ENCODE peak calls at places on chromosomes 5 and 9, in seven cellular contexts. S, N, A, B, T, R and X are unnamed samples. For H3K27me3 and H3K4me1, the result is how much of the 10 kb centered on the place peaks cover.

GRCh38 chr9:31119882-31120481 is 1264.5 kb upstream of the ACO1 start:
- ATAC-seq in S (no peak), N (no peak), A (peak), B (peak), T (peak), R (peak), X (no peak)

GRCh38 chr9:121651295-121652036 is at the start of gene DAB2IP:
- ATAC-seq in S (no peak), N (peak), A (peak), B (no peak), T (peak), R (peak), X (peak)

GRCh38 chr9:12659220-12659619 is 34.0 kb upstream of the TYRP1 start:
- ATAC-seq in S (no peak), N (no peak), A (no peak), B (no peak), T (no peak), R (no peak), X (no peak)

GRCh38 chr9:94887721-94888120 is 161.2 kb downstream of the AOPEP start:
- ATAC-seq in S (no peak), N (no peak), A (no peak), B (no peak), T (no peak), R (no peak), X (no peak)

GRCh38 chr9:93052791-93053540 is 5.5 kb upstream of the SUSD3 start:
- ATAC-seq in S (no peak), N (no peak), A (peak), B (peak), T (no peak), R (no peak), X (no peak)

GRCh38 chr5:76953551-76954382 is 922 bp downstream of the CRHBP start:
- ATAC-seq in S (no peak), N (no peak), A (peak), B (no peak), T (peak), R (no peak), X (peak)

GRCh38 chr5:60826653-60827052 is 17.4 kb downstream of the ELOVL7 start:
- ATAC-seq in S (no peak), N (no peak), A (no peak), B (no peak), T (no peak), R (no peak), X (no peak)

GRCh38 chr9:3479516-3480352 is 46.1 kb downstream of the RFX3 start:
- ATAC-seq in S (no peak), N (no peak), A (no peak), B (no peak), T (no peak), R (no peak), X (no peak)

GRCh38 chr9:90552317-90552716 is 90.3 kb downstream of the DIRAS2 start:
- ATAC-seq in S (no peak), N (no peak), A (no peak), B (no peak), T (no peak), R (no peak), X (no peak)

GRCh38 chr5:96986450-96986849 is 50.6 kb downstream of the LNPEP start:
- ATAC-seq in S (no peak), N (no peak), A (no peak), B (no peak), T (no peak), R (no peak), X (no peak)

GRCh38 chr9:137156567-137157375 is 13.1 kb downstream of the LRRC26 start:
- ATAC-seq in S (peak), N (peak), A (peak), B (peak), T (peak), R (peak), X (peak)

GRCh38 chr5:143338658-143339366 is 64.7 kb downstream of the NR3C1 start:
- ATAC-seq in S (no peak), N (no peak), A (no peak), B (peak), T (peak), R (no peak), X (no peak)

DNA sequence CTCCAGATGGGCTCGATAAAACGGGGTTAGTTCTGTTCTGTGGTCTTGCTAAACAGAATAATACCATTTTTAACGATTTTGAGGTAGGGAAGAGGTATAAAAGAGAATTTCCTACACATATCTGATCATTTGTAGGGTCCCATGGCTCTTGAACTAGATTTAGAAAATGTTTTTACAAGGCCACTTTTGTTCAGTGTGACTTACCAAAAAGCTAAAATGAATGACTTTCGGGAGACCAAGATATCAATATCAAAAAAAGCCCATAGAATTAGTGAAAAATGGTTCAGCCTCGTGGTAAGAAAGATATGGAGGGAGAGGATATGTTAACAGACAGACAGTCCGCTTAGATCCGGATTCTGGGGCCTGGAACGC is 3.2 kb downstream of the NR2F1-AS1 start:
- ATAC-seq in S (no peak), N (no peak), A (no peak), B (no peak), T (no peak), R (no peak), X (no peak)
- H3K27me3 ChIP-seq in S (half or more), N (under half), A (half or more), B (half or more), T (under half), R (under half), X (under half)

GRCh38 chr9:134374301-134375010 is 48.2 kb downstream of the RXRA start:
- ATAC-seq in S (no peak), N (peak), A (no peak), B (no peak), T (no peak), R (no peak), X (peak)

GRCh38 chr9:134372621-134373267 is 46.5 kb downstream of the RXRA start:
- ATAC-seq in S (peak), N (no peak), A (peak), B (no peak), T (peak), R (peak), X (peak)

GRCh38 chr9:134375011-134375390 is 48.7 kb downstream of the RXRA start:
- ATAC-seq in S (no peak), N (peak), A (peak), B (no peak), T (no peak), R (no peak), X (peak)

GRCh38 chr9:134373269-134373668 is 47.0 kb downstream of the RXRA start:
- ATAC-seq in S (no peak), N (no peak), A (no peak), B (peak), T (no peak), R (no peak), X (no peak)

DNA sequence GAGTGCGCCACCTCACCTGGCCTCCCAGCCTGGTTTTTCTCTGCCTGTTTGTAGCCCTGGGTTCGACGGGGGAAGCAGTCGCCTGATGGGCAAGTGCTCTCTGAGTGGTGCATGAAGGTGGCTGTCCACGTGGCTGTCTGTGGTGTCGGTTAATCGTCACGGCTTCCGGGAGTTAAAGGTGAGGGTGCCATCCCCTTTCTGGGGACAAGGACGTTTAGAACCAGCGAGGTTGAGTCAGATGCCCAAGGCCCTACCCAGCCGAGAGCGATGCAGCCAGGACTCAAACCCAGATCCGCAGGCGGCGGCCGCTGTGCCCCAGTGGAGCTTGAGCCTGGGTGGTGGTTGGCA is 47.7 kb downstream of the RXRA start:
- ATAC-seq in S (no peak), N (no peak), A (no peak), B (no peak), T (no peak), R (no peak), X (no peak)
- H3K4me1 ChIP-seq in S (half or more), N (half or more), A (half or more), B (under half), T (half or more), R (under half), X (under half)

DNA sequence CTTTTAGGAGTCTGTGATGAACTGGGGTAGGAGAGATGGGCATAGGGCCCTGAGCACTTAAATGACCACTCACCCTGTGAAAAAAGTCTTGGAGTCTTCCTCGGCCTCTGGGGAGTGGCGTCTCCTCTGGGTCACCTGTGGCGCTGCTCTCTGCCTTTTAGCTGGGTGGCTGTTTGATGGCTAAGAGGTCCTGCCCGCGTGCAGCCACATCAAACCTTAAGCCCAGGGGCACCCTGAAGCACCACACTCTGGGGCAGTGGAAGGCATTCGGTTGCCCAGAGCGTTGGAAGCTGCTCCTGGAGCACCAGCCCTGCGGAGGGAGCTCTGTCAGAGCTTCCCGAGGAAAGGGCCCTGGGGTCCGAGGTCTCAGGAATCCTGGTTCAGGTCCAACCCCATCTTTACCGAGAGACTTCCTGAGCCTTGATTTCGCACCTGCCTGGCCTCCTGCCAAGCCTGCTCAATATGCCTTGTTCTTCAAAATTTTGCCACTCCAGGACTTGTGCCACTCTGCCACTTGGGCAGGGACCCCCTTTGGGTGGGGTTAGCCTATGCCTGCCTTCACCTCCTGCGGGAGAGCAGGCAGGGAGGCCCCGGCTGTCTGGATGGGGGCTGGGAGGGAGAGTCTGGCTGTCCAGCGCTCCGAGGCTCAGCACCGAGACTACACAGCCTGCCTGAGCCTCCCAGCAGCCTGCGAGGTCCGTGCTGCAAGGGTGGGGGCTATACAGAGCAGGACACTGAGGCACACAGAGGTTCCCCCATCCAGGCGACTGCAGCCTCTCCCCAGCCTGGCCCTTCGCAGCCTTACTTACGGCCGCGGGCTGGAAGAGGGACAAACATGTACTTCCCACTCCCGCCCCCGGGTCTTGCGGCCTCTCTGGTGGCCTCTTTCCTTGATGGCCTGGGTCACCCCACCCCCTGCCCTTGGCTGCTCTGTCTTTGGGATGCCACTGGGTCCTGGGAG is 63.4 kb upstream of the RNU6ATAC start:
- ATAC-seq in S (no peak), N (no peak), A (no peak), B (no peak), T (no peak), R (no peak), X (no peak)
- H3K27me3 ChIP-seq in S (under half), N (under half), A (under half), B (under half), T (under half), R (under half), X (under half)

DNA sequence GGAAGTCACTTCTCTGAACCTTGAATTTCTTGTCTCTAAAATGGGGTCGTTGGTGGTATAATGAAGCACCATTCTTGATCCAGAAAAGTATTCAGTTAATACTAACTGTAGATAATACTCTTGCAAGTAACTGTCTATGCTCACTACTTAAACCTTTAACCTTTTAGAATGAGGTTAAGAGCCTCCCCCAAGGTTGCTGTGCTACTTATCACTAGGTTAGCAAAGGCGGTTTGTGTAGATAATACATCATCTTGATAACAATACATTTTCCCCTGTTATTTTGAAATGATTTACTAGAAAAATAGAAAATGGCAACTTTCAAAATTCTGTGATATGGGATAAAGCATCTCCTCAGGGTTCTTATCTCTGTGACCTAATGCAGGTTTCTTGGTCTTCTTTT is 12.6 kb downstream of the MAP3K1 start:
- ATAC-seq in S (no peak), N (no peak), A (no peak), B (no peak), T (no peak), R (no peak), X (no peak)
- H3K4me1 ChIP-seq in S (half or more), N (under half), A (under half), B (half or more), T (under half), R (under half), X (under half)

GRCh38 chr9:97364769-97365490 is 47.0 kb upstream of the TDRD7 start:
- ATAC-seq in S (no peak), N (no peak), A (no peak), B (no peak), T (peak), R (no peak), X (no peak)

GRCh38 chr9:97362777-97363545 is 48.9 kb upstream of the TDRD7 start:
- ATAC-seq in S (no peak), N (no peak), A (no peak), B (no peak), T (no peak), R (no peak), X (no peak)

GRCh38 chr9:97365634-97366033 is 46.3 kb upstream of the TDRD7 start:
- ATAC-seq in S (no peak), N (no peak), A (no peak), B (no peak), T (no peak), R (no peak), X (no peak)

GRCh38 chr9:97366476-97366875 is 45.4 kb upstream of the TDRD7 start:
- ATAC-seq in S (no peak), N (no peak), A (no peak), B (no peak), T (no peak), R (no peak), X (no peak)

DNA sequence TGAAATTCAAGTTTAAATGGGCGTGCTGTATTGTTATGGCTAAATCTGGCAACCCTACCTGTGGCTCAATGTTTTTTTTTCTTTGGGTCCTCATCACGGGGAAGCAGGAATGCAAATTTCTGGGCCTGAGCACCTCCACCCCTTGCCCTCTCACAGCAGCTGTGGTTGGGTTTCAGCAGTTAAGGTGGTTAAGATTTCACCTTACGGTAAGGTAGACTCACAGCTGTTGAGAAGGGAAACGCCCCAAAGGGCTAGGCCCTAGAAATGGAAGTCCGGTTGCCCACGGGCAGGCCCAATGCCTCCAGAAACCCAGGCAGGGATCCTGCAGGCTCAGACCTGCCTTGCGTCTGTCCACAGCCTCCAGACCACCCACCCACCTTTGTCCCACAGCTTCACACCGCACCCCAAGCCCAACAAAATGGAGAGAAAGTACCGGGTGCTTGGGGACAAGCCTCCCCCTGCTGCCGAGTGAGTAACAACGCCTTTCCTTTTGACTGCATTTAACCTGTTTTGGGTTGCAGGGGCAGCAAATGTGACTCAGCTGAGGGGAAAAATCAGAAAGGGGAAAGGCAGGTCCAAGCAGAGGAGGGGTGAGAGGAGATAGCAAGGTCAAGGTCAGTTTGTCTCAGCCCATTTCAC is 48.1 kb upstream of the TDRD7 start:
- ATAC-seq in S (no peak), N (no peak), A (no peak), B (no peak), T (no peak), R (no peak), X (no peak)
- H3K27me3 ChIP-seq in S (under half), N (under half), A (under half), B (under half), T (under half), R (under half), X (under half)

GRCh38 chr9:91898451-91899433 is 51.3 kb downstream of the ROR2 start:
- ATAC-seq in S (no peak), N (no peak), A (peak), B (no peak), T (peak), R (no peak), X (peak)

GRCh38 chr9:91899611-91900010 is 50.4 kb downstream of the ROR2 start:
- ATAC-seq in S (no peak), N (no peak), A (no peak), B (no peak), T (no peak), R (no peak), X (no peak)

GRCh38 chr9:91896513-91897121 is 53.4 kb downstream of the ROR2 start:
- ATAC-seq in S (no peak), N (no peak), A (peak), B (no peak), T (no peak), R (no peak), X (peak)

GRCh38 chr9:91896096-91896495 is 53.9 kb downstream of the ROR2 start:
- ATAC-seq in S (no peak), N (no peak), A (no peak), B (no peak), T (no peak), R (no peak), X (no peak)

GRCh38 chr9:91897201-91897600 is 52.8 kb downstream of the ROR2 start:
- ATAC-seq in S (no peak), N (no peak), A (no peak), B (no peak), T (no peak), R (no peak), X (no peak)
- H3K4me1 ChIP-seq in S (under half), N (under half), A (under half), B (under half), T (under half), R (under half), X (under half)